ENCODE peak calls at places on chromosomes 3 and 15, in four cellular contexts. Y is cardiac fibroblast, O is endodermal cell, X is foreskin fibroblast. I is an unnamed sample.

GRCh38 chr3:59821274-59821673 is 771.4 kb upstream of the CFAP20DC start:
- DNase-seq in O (peak; percentile 70), X (no peak), Y (no peak), I (no peak)

GRCh38 chr3:157876556-157876955 is 229.7 kb downstream of the SHOX2 start:
- DNase-seq in X (no peak), O (no peak), Y (no peak), I (no peak)

GRCh38 chr3:66597316-66597863 is 96.6 kb upstream of the LRIG1 start:
- DNase-seq in X (no peak), O (no peak), Y (no peak), I (no peak)

GRCh38 chr15:72685301-72685924 is 569 bp downstream of the HIGD2B start:
- DNase-seq in O (no peak), Y (no peak), X (no peak), I (no peak)

GRCh38 chr15:29103825-29104565 is 165.6 kb downstream of the NSMCE3 start:
- DNase-seq in O (peak; percentile 97), X (peak; percentile 78), Y (peak; percentile 80), I (peak; percentile 92)

GRCh38 chr15:90603893-90604292 is 74.2 kb downstream of the CRTC3 start:
- DNase-seq in Y (peak; percentile 59), O (peak; percentile 53), X (peak; percentile 14), I (peak; percentile 52)

GRCh38 chr15:93047621-93048425 is 41.2 kb downstream of the RGMA start:
- DNase-seq in Y (no peak), O (no peak), X (no peak), I (no peak)

GRCh38 chr3:142963266-142964149 is at the start of gene PAQR9:
- DNase-seq in X (no peak), Y (no peak), O (peak; percentile 89), I (peak; percentile 31)

GRCh38 chr15:48470096-48470495 is 138.9 kb downstream of the DUT start:
- DNase-seq in O (no peak), X (no peak), Y (no peak), I (no peak)

GRCh38 chr3:126352476-126353454 is 4.4 kb downstream of the KLF15 start:
- DNase-seq in Y (peak; percentile 76), X (peak; percentile 85), O (no peak), I (no peak)

GRCh38 chr3:14532691-14533456 is 7.3 kb downstream of the GRIP2 start:
- DNase-seq in Y (no peak), O (peak; percentile 96), X (no peak), I (peak; percentile 71)

GRCh38 chr3:146160964-146161724 is at the start of gene PLOD2:
- DNase-seq in O (peak; percentile 89), Y (peak; percentile 93), X (peak; percentile 91), I (peak; percentile 82)

GRCh38 chr3:13072239-13073041 is 789 bp downstream of the IQSEC1 start:
- DNase-seq in X (no peak), O (peak; percentile 90), Y (no peak), I (no peak)

GRCh38 chr15:81157195-81157938 is 23.3 kb downstream of the CFAP161 start:
- DNase-seq in X (no peak), Y (peak; percentile 36), O (no peak), I (no peak)

GRCh38 chr3:186142556-186142955 is 33.7 kb upstream of the ETV5 start:
- DNase-seq in O (no peak), X (no peak), Y (no peak), I (no peak)

GRCh38 chr15:79989682-79990081 is 18.7 kb upstream of the BCL2A1 start:
- DNase-seq in X (peak; percentile 36), O (no peak), Y (peak; percentile 38), I (no peak)

GRCh38 chr3:107752202-107752990 is 229.6 kb downstream of the BBX start:
- DNase-seq in Y (peak; percentile 60), O (peak; percentile 59), X (peak; percentile 8), I (peak; percentile 34)

GRCh38 chr15:101614001-101614585 is 38.1 kb downstream of the TM2D3 start:
- DNase-seq in X (no peak), O (no peak), Y (no peak), I (no peak)

GRCh38 chr15:49428392-49429095 is 5.5 kb downstream of the FGF7 start:
- DNase-seq in O (no peak), Y (peak; percentile 65), X (peak; percentile 67), I (no peak)

GRCh38 chr15:67940324-67940719 is 100.5 kb upstream of the RNU6-1 start:
- DNase-seq in O (no peak), Y (no peak), X (no peak), I (no peak)

GRCh38 chr3:81580399-81580798 is 181.0 kb downstream of the GBE1 start:
- DNase-seq in Y (no peak), X (no peak), O (no peak), I (no peak)

GRCh38 chr3:41525288-41526064 is 326.2 kb downstream of the CTNNB1 start:
- DNase-seq in X (no peak), Y (no peak), O (no peak), I (no peak)

GRCh38 chr3:194688207-194688711 is 2.6 kb downstream of the FAM43A start:
- DNase-seq in X (no peak), Y (peak; percentile 48), O (peak; percentile 84), I (peak; percentile 34)

GRCh38 chr3:191239439-191240035 is 40.5 kb downstream of the OSTN start:
- DNase-seq in Y (no peak), O (no peak), X (no peak), I (peak; percentile 27)